ENCODE peak calls at places on chromosome 1, in eight cellular contexts. J is AG09319; S is IMR-90; C is Calu3; R is fibroblast of mammary gland; X is A549; B is CD8-positive, alpha-beta T cell; T is thoracic aorta. U is an unnamed sample.

GRCh38 chr1:111882986-111883560 is 106.4 kb downstream of the KCND3 start:
- DNase-seq in C (no peak), T (no peak), X (no peak), S (peak), J (no peak), B (no peak), R (no peak), U (no peak)

GRCh38 chr1:87684194-87684593 is 355.5 kb downstream of the LMO4 start:
- DNase-seq in T (no peak), S (peak), B (no peak), X (no peak), C (no peak), R (peak), J (no peak), U (no peak)

GRCh38 chr1:17909634-17910033 is 154.5 kb downstream of the ACTL8 start:
- DNase-seq in T (no peak), S (peak), J (no peak), X (no peak), C (no peak), R (peak), B (no peak), U (no peak)

GRCh38 chr1:77889240-77889637 is 815 bp downstream of the NEXN start:
- DNase-seq in X (peak), R (peak), S (peak), C (no peak), B (no peak), T (no peak), J (no peak), U (no peak)

GRCh38 chr1:49197081-49197480 is 420.4 kb upstream of the BEND5 start:
- DNase-seq in R (peak), B (no peak), S (no peak), C (no peak), X (no peak), T (no peak), J (no peak), U (no peak)

GRCh38 chr1:223455470-223455869 is 62.3 kb downstream of the CCDC185 start:
- DNase-seq in J (no peak), B (no peak), S (no peak), R (no peak), T (no peak), X (no peak), C (no peak), U (no peak)

GRCh38 chr1:36199934-36200741 is 24.1 kb upstream of the THRAP3 start:
- DNase-seq in B (no peak), C (peak), R (peak), S (peak), T (no peak), J (no peak), X (no peak), U (no peak)

GRCh38 chr1:58779837-58780585 is 3.8 kb downstream of the JUN start:
- DNase-seq in J (no peak), R (peak), T (no peak), C (peak), S (peak), X (no peak), B (no peak), U (peak)

DNA sequence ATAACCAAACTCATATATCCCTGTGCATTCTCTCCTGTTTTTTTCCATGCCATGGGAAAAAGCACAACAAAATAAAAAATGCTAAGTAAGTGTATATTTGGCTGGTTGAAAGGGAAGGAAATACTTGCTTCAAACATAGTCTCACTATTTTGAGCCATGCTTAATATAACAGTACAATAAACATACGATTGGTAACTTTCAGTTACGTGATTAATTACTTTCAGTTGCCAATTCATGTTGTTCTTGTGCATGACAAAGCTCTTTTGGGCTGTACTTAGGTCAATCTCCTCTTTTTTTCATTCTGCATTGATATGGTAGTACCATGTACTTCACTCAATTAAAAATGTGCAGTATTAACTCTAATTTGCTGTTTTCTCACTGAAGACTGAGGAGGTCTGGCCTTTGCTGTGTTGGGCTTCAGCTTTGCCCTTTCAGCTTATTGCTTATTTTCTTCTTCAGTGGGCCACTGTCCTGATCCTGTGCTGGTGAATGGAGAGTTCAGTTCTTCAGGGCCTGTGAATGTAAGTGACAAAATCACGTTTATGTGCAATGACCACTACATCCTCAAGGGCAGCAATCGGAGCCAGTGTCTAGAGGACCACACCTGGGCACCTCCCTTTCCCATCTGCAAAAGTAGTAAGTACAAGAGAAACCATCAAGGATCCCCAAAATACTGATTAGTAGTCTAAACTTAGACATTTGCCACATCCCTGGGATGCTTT is 2.7 kb downstream of the C4BPB start:
- DNase-seq in B (no peak), T (no peak), C (no peak), R (no peak), S (no peak), X (no peak), J (no peak), U (no peak)
- TF ChIP-seq CTCF in B (no peak), T (no peak), C (no peak), R (no peak), S (no peak), X (no peak), J (no peak), U (no peak)

GRCh38 chr1:31180338-31180737 is 59.3 kb downstream of the NKAIN1 start:
- DNase-seq in S (no peak), R (no peak), T (no peak), J (no peak), X (no peak), C (no peak), B (no peak), U (no peak)

GRCh38 chr1:31182352-31182751 is 57.3 kb downstream of the NKAIN1 start:
- DNase-seq in T (peak), C (peak), J (peak), R (peak), B (peak), X (peak), S (peak), U (peak)

GRCh38 chr1:31183126-31183525 is 56.6 kb downstream of the NKAIN1 start:
- DNase-seq in T (no peak), J (no peak), X (no peak), C (no peak), S (no peak), R (no peak), B (no peak), U (no peak)

GRCh38 chr1:31183927-31184554 is 55.6 kb downstream of the NKAIN1 start:
- DNase-seq in S (peak), X (peak), C (peak), T (no peak), B (peak), J (no peak), R (peak), U (no peak)

DNA sequence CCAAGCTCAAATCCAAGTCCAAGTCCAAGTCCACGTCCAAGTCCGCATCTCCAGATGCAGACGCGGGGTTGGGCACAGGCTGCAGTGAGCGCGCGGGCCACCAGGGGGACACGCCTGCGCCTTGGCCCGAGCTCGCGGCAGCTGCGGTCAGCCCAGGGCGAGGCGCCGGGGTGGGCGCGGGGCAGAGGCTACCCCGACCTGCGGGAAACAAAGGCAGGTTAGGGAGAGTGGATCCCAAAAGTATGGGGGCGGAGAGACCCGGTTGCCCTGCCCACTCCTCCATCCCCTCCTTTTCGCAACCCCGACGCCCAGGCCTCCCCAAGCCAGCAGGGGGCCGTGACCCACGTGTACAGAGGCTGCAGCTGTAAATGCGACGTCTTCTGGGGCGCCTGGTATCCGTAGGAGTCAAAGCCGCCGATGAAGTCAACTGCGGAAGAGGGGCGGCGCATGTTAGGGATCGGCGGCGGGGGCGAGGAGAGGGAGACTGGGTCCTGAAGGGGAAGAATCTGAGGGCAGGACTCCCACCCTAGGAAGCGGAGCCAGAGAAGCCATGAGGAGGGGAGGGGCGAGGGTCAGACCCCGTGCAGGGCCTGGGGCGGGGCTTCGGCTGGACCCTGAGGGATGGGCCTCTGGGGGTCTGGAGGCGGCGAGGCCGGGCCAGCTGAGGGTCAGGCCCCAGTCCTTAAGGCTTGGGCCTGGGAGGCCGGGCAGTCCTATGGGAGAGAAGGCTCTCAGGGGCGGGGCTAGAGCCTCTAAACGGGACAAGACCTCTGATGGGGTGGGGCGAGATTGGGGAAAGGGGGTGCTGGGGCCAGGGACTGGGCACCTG is 58.0 kb downstream of the NKAIN1 start:
- DNase-seq in X (peak), B (peak), T (no peak), J (no peak), R (peak), S (no peak), C (peak), U (no peak)
- TF ChIP-seq CTCF in X (peak), B (peak), T (peak), J (peak), R (peak), S (peak), C (peak), U (peak)

DNA sequence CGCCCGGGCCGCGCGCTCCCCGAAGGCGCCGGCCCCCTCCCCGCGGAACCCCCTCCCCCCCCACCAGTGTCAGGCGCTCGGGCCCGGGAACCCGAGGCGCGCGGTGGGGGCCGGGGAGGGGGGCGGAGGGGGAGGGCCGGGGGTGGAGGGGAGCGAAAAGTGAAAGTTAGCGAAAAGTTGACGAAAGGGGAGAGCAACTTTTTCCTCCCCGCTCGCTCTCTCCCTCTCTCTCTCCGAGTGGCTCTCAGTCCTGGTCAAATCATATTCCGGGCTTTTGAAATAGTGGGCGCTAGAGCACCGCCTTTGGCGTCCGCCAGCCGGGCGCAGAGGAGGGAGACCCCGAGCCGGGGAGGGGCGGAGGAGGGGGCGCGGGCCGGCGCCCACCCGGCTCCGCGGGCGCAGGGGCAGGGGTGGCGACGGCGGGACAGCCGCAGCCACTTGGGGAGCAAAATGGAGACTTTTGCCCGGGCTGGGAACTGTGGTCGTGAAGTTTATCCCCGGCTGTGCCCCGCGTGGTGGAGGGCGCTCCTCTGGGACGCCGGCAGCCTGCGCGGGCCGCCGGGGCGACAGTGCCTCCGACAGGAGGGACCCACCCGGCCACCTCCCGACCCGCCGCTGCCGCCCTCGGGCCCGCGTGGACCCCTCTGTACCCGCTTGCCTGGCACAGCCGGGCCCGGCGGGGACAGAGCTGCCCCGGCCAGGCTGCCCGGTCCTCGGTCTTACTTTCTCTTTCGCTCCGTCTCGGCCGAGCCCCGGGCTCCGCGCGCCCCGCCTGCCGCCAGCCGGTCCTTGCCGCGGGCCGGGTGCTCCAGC is 694 bp downstream of the PRDM16 start:
- DNase-seq in B (no peak), X (peak), S (peak), T (no peak), C (peak), R (peak), J (peak), U (peak)
- TF ChIP-seq CTCF in B (no peak), X (peak), S (peak), T (no peak), C (no peak), R (peak), J (peak), U (peak)

DNA sequence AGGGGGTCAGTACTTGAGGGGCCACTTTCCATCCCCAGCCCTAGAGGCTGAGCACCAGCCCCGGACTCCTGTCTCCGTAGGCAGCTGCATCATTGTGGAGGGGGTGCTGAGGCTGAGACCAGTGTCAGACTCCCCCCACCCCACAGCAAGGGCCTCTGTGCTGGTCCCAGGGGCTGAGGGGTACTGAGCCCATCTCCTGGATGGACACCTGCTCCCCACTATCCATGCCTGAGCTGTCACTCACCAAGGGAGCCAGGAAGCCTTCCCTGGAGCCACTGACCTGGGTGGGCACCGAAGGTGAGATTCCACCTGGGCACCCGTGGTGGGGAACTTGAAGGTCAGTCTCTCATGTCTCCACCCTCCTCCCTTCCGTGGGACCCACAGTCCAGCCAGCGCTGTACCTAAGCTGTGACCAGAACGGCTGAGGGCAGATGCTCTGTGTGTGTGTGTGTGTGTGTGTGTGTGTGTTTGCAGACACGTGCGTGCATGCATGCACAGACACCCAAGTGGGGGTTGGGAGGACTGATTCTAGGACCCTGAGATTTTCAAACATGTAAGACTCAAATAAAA is 9.3 kb downstream of the DISP3 start:
- DNase-seq in X (no peak), R (no peak), J (no peak), C (no peak), B (no peak), S (no peak), T (no peak), U (no peak)
- TF ChIP-seq CTCF in X (no peak), R (no peak), J (no peak), C (no peak), B (no peak), S (no peak), T (no peak), U (no peak)

GRCh38 chr1:230403442-230403841 is 22.7 kb downstream of the PGBD5 start:
- DNase-seq in T (no peak), C (no peak), B (no peak), X (no peak), R (no peak), S (no peak), J (no peak), U (no peak)
- TF ChIP-seq CTCF in T (no peak), C (no peak), B (no peak), X (no peak), R (no peak), S (no peak), J (no peak), U (no peak)

GRCh38 chr1:220812308-220812707 is 25.6 kb downstream of the MTARC1 start:
- DNase-seq in R (no peak), S (no peak), T (no peak), J (no peak), X (no peak), B (no peak), C (no peak), U (no peak)

GRCh38 chr1:220811695-220812094 is 25.0 kb downstream of the MTARC1 start:
- DNase-seq in X (no peak), R (no peak), B (no peak), J (no peak), S (no peak), T (no peak), C (no peak), U (no peak)

GRCh38 chr1:220809704-220810103 is 23.0 kb downstream of the MTARC1 start:
- DNase-seq in T (no peak), S (no peak), C (no peak), X (no peak), R (no peak), B (no peak), J (no peak), U (no peak)

GRCh38 chr1:220810179-220810653 is 23.5 kb downstream of the MTARC1 start:
- DNase-seq in C (peak), B (peak), X (peak), J (peak), S (peak), T (peak), R (peak), U (peak)

DNA sequence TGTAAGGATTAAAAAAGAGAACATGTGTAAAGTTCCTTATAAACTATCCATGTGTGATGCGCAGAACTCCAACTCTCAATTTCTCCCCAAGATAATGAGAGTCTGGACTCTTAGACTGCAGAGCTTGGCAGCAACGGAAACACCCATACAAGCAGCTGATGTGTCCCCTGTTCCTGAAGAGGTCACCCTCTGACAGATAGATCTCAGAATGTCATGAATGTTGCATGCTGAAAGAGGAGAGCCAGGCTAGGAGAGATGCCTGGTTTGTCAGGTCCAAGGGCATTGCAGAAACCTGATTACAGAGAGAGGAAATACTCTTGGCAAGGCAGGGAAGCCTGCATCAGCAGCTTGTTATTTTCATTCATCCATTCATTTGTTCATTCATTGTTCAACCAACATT is 24.2 kb downstream of the MTARC1 start:
- DNase-seq in R (no peak), X (no peak), B (no peak), S (no peak), J (no peak), C (no peak), T (no peak), U (no peak)
- TF ChIP-seq CTCF in R (no peak), X (no peak), B (no peak), S (no peak), J (no peak), C (no peak), T (no peak), U (no peak)

GRCh38 chr1:188668083-188668482 is 1809.6 kb downstream of the BRINP3 start:
- DNase-seq in T (no peak), B (no peak), C (no peak), X (no peak), R (no peak), J (no peak), S (no peak), U (no peak)
- TF ChIP-seq CTCF in T (no peak), B (no peak), C (no peak), X (no peak), R (no peak), J (no peak), S (no peak), U (no peak)

DNA sequence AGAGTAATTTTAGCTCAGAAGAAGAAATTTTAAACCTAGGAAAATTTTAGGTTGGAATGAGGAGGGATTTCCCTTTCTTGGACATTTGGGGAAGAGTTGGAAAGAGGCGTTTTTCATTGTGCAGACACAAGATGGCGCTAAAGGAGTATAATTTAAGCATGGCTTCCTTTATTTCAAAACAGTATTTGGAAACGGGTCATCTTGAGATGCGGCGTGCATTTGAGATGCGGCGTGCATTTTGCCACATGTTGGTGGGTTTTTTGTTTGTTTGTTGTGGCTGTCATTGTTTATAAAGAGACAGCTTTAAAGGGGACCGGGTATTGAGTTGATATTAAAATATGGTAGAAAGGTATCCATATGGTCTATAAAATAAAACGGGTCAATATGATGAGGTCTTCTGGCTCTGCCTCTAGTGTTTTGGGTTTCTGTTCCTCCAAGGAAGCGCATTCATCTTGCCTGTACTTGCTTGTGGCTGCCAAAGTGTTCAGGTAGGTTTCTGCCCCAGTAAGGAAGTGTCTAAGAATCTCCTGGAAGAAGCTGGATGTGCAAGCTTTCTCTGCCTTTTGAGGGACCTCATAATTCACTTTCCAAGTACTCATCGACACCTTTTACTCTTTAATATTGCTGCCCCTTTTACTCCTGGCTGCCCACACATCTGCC is 210.3 kb downstream of the SLC35F3 start:
- DNase-seq in X (peak), S (peak), C (peak), T (no peak), R (peak), J (peak), B (no peak), U (peak)
- TF ChIP-seq CTCF in X (peak), S (peak), C (peak), T (peak), R (peak), J (peak), B (peak), U (no peak)

DNA sequence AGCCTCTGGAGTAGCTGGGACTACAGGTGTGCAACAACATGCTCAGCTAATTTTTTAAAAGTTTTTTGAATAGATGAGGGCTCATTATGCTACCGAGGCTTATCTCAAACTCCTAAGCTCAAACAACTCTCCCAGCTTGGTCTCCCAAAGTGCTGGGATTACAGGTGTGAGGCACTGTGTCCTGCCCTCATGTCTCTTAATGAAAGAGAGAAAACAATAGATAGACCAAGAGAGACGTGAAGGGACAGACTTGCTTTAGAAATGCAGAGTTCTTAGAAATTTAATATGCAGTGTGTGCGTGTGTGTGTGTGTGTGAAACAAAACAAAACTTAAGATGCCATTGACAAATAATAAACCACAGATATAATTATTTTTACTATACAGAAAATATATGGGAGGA is 105.2 kb downstream of the ST3GAL3 start:
- DNase-seq in C (no peak), X (no peak), B (no peak), T (no peak), J (no peak), R (no peak), S (no peak), U (no peak)
- TF ChIP-seq CTCF in C (no peak), X (no peak), B (no peak), T (no peak), J (no peak), R (no peak), S (no peak), U (no peak)

U was measured in tibial nerve.